ENCODE peak calls at places on chromosomes 7 and 10, in four cellular contexts. S is H9, T is HCEC 1CT, F is left ventricle myocardium superior. M is an unnamed sample.

GRCh38 chr7:27689045-27689877 is 26.6 kb upstream of the HIBADH start:
- DNase-seq in S (peak; percentile 69), T (peak; percentile 42), F (no peak), M (peak; percentile 19)

GRCh38 chr10:90288403-90288933 is 569.4 kb downstream of the HTR7 start:
- DNase-seq in S (no peak), T (peak; percentile 65), F (no peak), M (no peak)

GRCh38 chr10:126235091-126235978 is 152.9 kb downstream of the ADAM12 start:
- DNase-seq in S (no peak), T (no peak), F (no peak), M (no peak)

GRCh38 chr7:117946201-117946633 is 73.0 kb upstream of the CTTNBP2 start:
- DNase-seq in S (peak; percentile 46), T (no peak), F (no peak), M (no peak)

GRCh38 chr7:42006801-42007394 is 230.1 kb downstream of the GLI3 start:
- DNase-seq in S (no peak), T (no peak), F (no peak), M (no peak)

GRCh38 chr10:125091891-125092290 is 68.5 kb downstream of the CTBP2 start:
- DNase-seq in S (no peak), T (no peak), F (no peak), M (no peak)

GRCh38 chr7:101986335-101986734 is 168.9 kb downstream of the CUX1 start:
- DNase-seq in S (no peak), T (no peak), F (no peak), M (no peak)

GRCh38 chr10:16965242-16965620 is 148.0 kb upstream of the RSU1 start:
- DNase-seq in S (no peak), T (no peak), F (no peak), M (no peak)

GRCh38 chr10:110216240-110216639 is 8.8 kb downstream of the MXI1 start:
- DNase-seq in S (no peak), T (no peak), F (no peak), M (no peak)

GRCh38 chr7:26630361-26630760 is 234.0 kb downstream of the SKAP2 start:
- DNase-seq in S (no peak), T (no peak), F (no peak), M (no peak)

GRCh38 chr7:2713370-2713769 is 25.4 kb downstream of the AMZ1 start:
- DNase-seq in S (no peak), T (no peak), F (peak; percentile 53), M (no peak)

GRCh38 chr7:120725376-120726039 is 132.4 kb downstream of the TSPAN12 start:
- DNase-seq in S (no peak), T (peak; percentile 61), F (no peak), M (peak; percentile 7)

GRCh38 chr10:61897671-61898434 is 3.6 kb upstream of the ARID5B start:
- DNase-seq in S (peak; percentile 49), T (peak; percentile 57), F (no peak), M (peak; percentile 75)

GRCh38 chr7:140330128-140330527 is 68.2 kb downstream of the SLC37A3 start:
- DNase-seq in S (no peak), T (no peak), F (no peak), M (no peak)

GRCh38 chr10:21458496-21458895 is 67.0 kb downstream of the SKIDA1 start:
- DNase-seq in S (no peak), T (no peak), F (no peak), M (no peak)

GRCh38 chr7:115707684-115708341 is 322.8 kb downstream of the TFEC start:
- DNase-seq in S (no peak), T (no peak), F (no peak), M (no peak)

GRCh38 chr10:27512548-27512947 is 8.4 kb downstream of the RAB18 start:
- DNase-seq in S (no peak), T (no peak), F (no peak), M (no peak)

GRCh38 chr7:70614237-70614984 is 517.5 kb upstream of the GALNT17 start:
- DNase-seq in S (no peak), T (no peak), F (peak; percentile 92), M (peak; percentile 7)

GRCh38 chr10:68053553-68053952 is 21.5 kb downstream of the HERC4 start:
- DNase-seq in S (no peak), T (no peak), F (no peak), M (no peak)

GRCh38 chr10:19847321-19847720 is 31.1 kb downstream of the PLXDC2 start:
- DNase-seq in S (no peak), T (no peak), F (no peak), M (no peak)

GRCh38 chr7:54292171-54292925 is 249.8 kb upstream of the VSTM2A start:
- DNase-seq in S (peak; percentile 72), T (no peak), F (no peak), M (no peak)

GRCh38 chr7:128796325-128796724 is 4.6 kb downstream of the CCDC136 start:
- DNase-seq in S (no peak), T (peak; percentile 34), F (no peak), M (no peak)

GRCh38 chr10:96436035-96436434 is 77.2 kb upstream of the OPALIN start:
- DNase-seq in S (no peak), T (no peak), F (no peak), M (no peak)

GRCh38 chr10:15725603-15726002 is 5.9 kb upstream of the ITGA8 start:
- DNase-seq in S (no peak), T (peak; percentile 57), F (no peak), M (peak; percentile 9)

GRCh38 chr10:79068203-79068561 is 584 bp upstream of the ZMIZ1 start:
- DNase-seq in S (no peak), T (no peak), F (peak; percentile 64), M (no peak)

GRCh38 chr10:125284875-125285597 is 124.7 kb upstream of the CTBP2 start:
- DNase-seq in S (peak; percentile 46), T (peak; percentile 5), F (no peak), M (peak; percentile 29)

GRCh38 chr7:73879977-73880681 is 19.2 kb downstream of the TMEM270 start:
- DNase-seq in S (no peak), T (peak; percentile 18), F (peak; percentile 79), M (no peak)

GRCh38 chr10:49441488-49442476 is 45.9 kb upstream of the DRGX start:
- DNase-seq in S (no peak), T (no peak), F (no peak), M (peak; percentile 77)

M was measured in Jurkat, Clone E6-1.